ENCODE peak calls at places on chromosomes 7 and 10, in nine cellular contexts. One of them, this sample, is unnamed.

GRCh38 chr10:87818505-87819273 is 663 bp upstream of the ATAD1 start:
- DNase-seq in SW480: peak; percentile 46
- DNase-seq in activated CD8-positive, alpha-beta memory T cell treated with anti-CD3 and anti-CD28 coated beads for 4 hours: peak; percentile 33
- DNase-seq in psoas muscle: no peak
- DNase-seq in stimulated activated CD4-positive, alpha-beta T cell treated with anti-CD3 and anti-CD28 coated beads, Interleukin-4, amount 100 ng/mL, for 48 hours: peak; percentile 54
- DNase-seq in foreskin fibroblast: peak; percentile 44
- DNase-seq in EL: peak; percentile 31
- DNase-seq in NCI-H82: peak; percentile 47
- DNase-seq in mucosa of gallbladder: peak; percentile 15
- DNase-seq in this sample: peak; percentile 85

GRCh38 chr10:68812420-68812819 is 14.9 kb upstream of the STOX1 start:
- DNase-seq in SW480: no peak
- DNase-seq in activated CD8-positive, alpha-beta memory T cell treated with anti-CD3 and anti-CD28 coated beads for 4 hours: no peak
- DNase-seq in psoas muscle: no peak
- DNase-seq in stimulated activated CD4-positive, alpha-beta T cell treated with anti-CD3 and anti-CD28 coated beads, Interleukin-4, amount 100 ng/mL, for 48 hours: no peak
- DNase-seq in foreskin fibroblast: no peak
- DNase-seq in EL: no peak
- DNase-seq in NCI-H82: no peak
- DNase-seq in mucosa of gallbladder: no peak
- DNase-seq in this sample: no peak

GRCh38 chr7:17948503-17949238 is 8.4 kb upstream of the SNX13 start:
- DNase-seq in SW480: no peak
- DNase-seq in activated CD8-positive, alpha-beta memory T cell treated with anti-CD3 and anti-CD28 coated beads for 4 hours: no peak
- DNase-seq in psoas muscle: no peak
- DNase-seq in stimulated activated CD4-positive, alpha-beta T cell treated with anti-CD3 and anti-CD28 coated beads, Interleukin-4, amount 100 ng/mL, for 48 hours: no peak
- DNase-seq in foreskin fibroblast: peak; percentile 62
- DNase-seq in EL: no peak
- DNase-seq in NCI-H82: no peak
- DNase-seq in mucosa of gallbladder: no peak
- DNase-seq in this sample: no peak

GRCh38 chr10:27485368-27485767 is 18.7 kb upstream of the RAB18 start:
- DNase-seq in SW480: no peak
- DNase-seq in activated CD8-positive, alpha-beta memory T cell treated with anti-CD3 and anti-CD28 coated beads for 4 hours: no peak
- DNase-seq in psoas muscle: no peak
- DNase-seq in stimulated activated CD4-positive, alpha-beta T cell treated with anti-CD3 and anti-CD28 coated beads, Interleukin-4, amount 100 ng/mL, for 48 hours: no peak
- DNase-seq in foreskin fibroblast: no peak
- DNase-seq in EL: no peak
- DNase-seq in NCI-H82: no peak
- DNase-seq in mucosa of gallbladder: no peak
- DNase-seq in this sample: no peak

GRCh38 chr10:22381262-22381661 is 36.0 kb downstream of the SPAG6 start:
- DNase-seq in SW480: no peak
- DNase-seq in activated CD8-positive, alpha-beta memory T cell treated with anti-CD3 and anti-CD28 coated beads for 4 hours: no peak
- DNase-seq in psoas muscle: no peak
- DNase-seq in stimulated activated CD4-positive, alpha-beta T cell treated with anti-CD3 and anti-CD28 coated beads, Interleukin-4, amount 100 ng/mL, for 48 hours: no peak
- DNase-seq in foreskin fibroblast: no peak
- DNase-seq in EL: no peak
- DNase-seq in NCI-H82: no peak
- DNase-seq in mucosa of gallbladder: no peak
- DNase-seq in this sample: no peak

GRCh38 chr7:24757799-24758275 is 573 bp upstream of the GSDME start:
- DNase-seq in SW480: no peak
- DNase-seq in activated CD8-positive, alpha-beta memory T cell treated with anti-CD3 and anti-CD28 coated beads for 4 hours: no peak
- DNase-seq in psoas muscle: no peak
- DNase-seq in stimulated activated CD4-positive, alpha-beta T cell treated with anti-CD3 and anti-CD28 coated beads, Interleukin-4, amount 100 ng/mL, for 48 hours: no peak
- DNase-seq in foreskin fibroblast: peak; percentile 77
- DNase-seq in EL: peak; percentile 77
- DNase-seq in NCI-H82: peak; percentile 22
- DNase-seq in mucosa of gallbladder: no peak
- DNase-seq in this sample: no peak

GRCh38 chr10:76697923-76698322 is 939.7 kb downstream of the KCNMA1 start:
- DNase-seq in SW480: no peak
- DNase-seq in activated CD8-positive, alpha-beta memory T cell treated with anti-CD3 and anti-CD28 coated beads for 4 hours: no peak
- DNase-seq in psoas muscle: no peak
- DNase-seq in stimulated activated CD4-positive, alpha-beta T cell treated with anti-CD3 and anti-CD28 coated beads, Interleukin-4, amount 100 ng/mL, for 48 hours: no peak
- DNase-seq in foreskin fibroblast: no peak
- DNase-seq in EL: no peak
- DNase-seq in NCI-H82: peak; percentile 22
- DNase-seq in mucosa of gallbladder: no peak
- DNase-seq in this sample: no peak

GRCh38 chr7:21902240-21902639 is 43.5 kb downstream of the CDCA7L start:
- DNase-seq in SW480: no peak
- DNase-seq in activated CD8-positive, alpha-beta memory T cell treated with anti-CD3 and anti-CD28 coated beads for 4 hours: no peak
- DNase-seq in psoas muscle: no peak
- DNase-seq in stimulated activated CD4-positive, alpha-beta T cell treated with anti-CD3 and anti-CD28 coated beads, Interleukin-4, amount 100 ng/mL, for 48 hours: no peak
- DNase-seq in foreskin fibroblast: peak; percentile 71
- DNase-seq in EL: peak; percentile 82
- DNase-seq in NCI-H82: no peak
- DNase-seq in mucosa of gallbladder: no peak
- DNase-seq in this sample: no peak

GRCh38 chr7:105656922-105657521 is 75.7 kb upstream of the EFCAB10 start:
- DNase-seq in SW480: no peak
- DNase-seq in activated CD8-positive, alpha-beta memory T cell treated with anti-CD3 and anti-CD28 coated beads for 4 hours: peak; percentile 41
- DNase-seq in psoas muscle: no peak
- DNase-seq in stimulated activated CD4-positive, alpha-beta T cell treated with anti-CD3 and anti-CD28 coated beads, Interleukin-4, amount 100 ng/mL, for 48 hours: peak; percentile 72
- DNase-seq in foreskin fibroblast: peak; percentile 40
- DNase-seq in EL: peak; percentile 28
- DNase-seq in NCI-H82: peak; percentile 77
- DNase-seq in mucosa of gallbladder: peak; percentile 54
- DNase-seq in this sample: no peak

GRCh38 chr7:109351493-109351892 is 781.8 kb downstream of the DNAJB9 start:
- DNase-seq in SW480: no peak
- DNase-seq in activated CD8-positive, alpha-beta memory T cell treated with anti-CD3 and anti-CD28 coated beads for 4 hours: no peak
- DNase-seq in psoas muscle: no peak
- DNase-seq in stimulated activated CD4-positive, alpha-beta T cell treated with anti-CD3 and anti-CD28 coated beads, Interleukin-4, amount 100 ng/mL, for 48 hours: no peak
- DNase-seq in foreskin fibroblast: no peak
- DNase-seq in EL: no peak
- DNase-seq in NCI-H82: no peak
- DNase-seq in mucosa of gallbladder: no peak
- DNase-seq in this sample: no peak